ENCODE peak calls at places on chromosomes 3 and 15, in nine cellular contexts. One of them, this sample, is unnamed.

GRCh38 chr15:29887719-29888118 is 65.5 kb upstream of the TJP1 start:
- DNase-seq in fibroblast of pulmonary artery: peak; percentile 22
- DNase-seq in Calu3: no peak
- DNase-seq in AG09319: peak; percentile 1
- DNase-seq in sigmoid colon: no peak
- DNase-seq in WTC11: no peak
- DNase-seq in tibial nerve: no peak
- DNase-seq in HepG2: no peak
- DNase-seq in BJ: no peak
- DNase-seq in this sample: no peak

GRCh38 chr3:38575279-38575843 is 74.1 kb downstream of the SCN5A start:
- DNase-seq in fibroblast of pulmonary artery: no peak
- DNase-seq in AG09319: no peak
- DNase-seq in tibial nerve: no peak
- DNase-seq in WTC11: no peak
- DNase-seq in BJ: no peak
- DNase-seq in Calu3: no peak
- DNase-seq in sigmoid colon: no peak
- DNase-seq in HepG2: no peak
- DNase-seq in this sample: no peak

GRCh38 chr3:56769125-56769709 is 32.5 kb downstream of the ARHGEF3 start:
- DNase-seq in fibroblast of pulmonary artery: no peak
- DNase-seq in tibial nerve: no peak
- DNase-seq in HepG2: no peak
- DNase-seq in WTC11: no peak
- DNase-seq in BJ: no peak
- DNase-seq in Calu3: no peak
- DNase-seq in sigmoid colon: no peak
- DNase-seq in AG09319: no peak
- DNase-seq in this sample: no peak

GRCh38 chr3:194130211-194130610 is 5.7 kb upstream of the HES1 start:
- DNase-seq in Calu3: no peak
- DNase-seq in sigmoid colon: no peak
- DNase-seq in fibroblast of pulmonary artery: no peak
- DNase-seq in AG09319: no peak
- DNase-seq in WTC11: no peak
- DNase-seq in BJ: no peak
- DNase-seq in HepG2: no peak
- DNase-seq in tibial nerve: no peak
- DNase-seq in this sample: no peak

GRCh38 chr3:49803464-49804140 is 541 bp downstream of the INKA1 start:
- DNase-seq in Calu3: no peak
- DNase-seq in HepG2: no peak
- DNase-seq in AG09319: peak; percentile 46
- DNase-seq in sigmoid colon: peak; percentile 73
- DNase-seq in fibroblast of pulmonary artery: peak; percentile 49
- DNase-seq in BJ: no peak
- DNase-seq in tibial nerve: no peak
- DNase-seq in WTC11: peak; percentile 66
- DNase-seq in this sample: peak; percentile 45

GRCh38 chr3:107208100-107208499 is 169.1 kb upstream of the CCDC54 start:
- DNase-seq in sigmoid colon: peak; percentile 69
- DNase-seq in HepG2: no peak
- DNase-seq in AG09319: peak; percentile 84
- DNase-seq in BJ: peak; percentile 92
- DNase-seq in WTC11: no peak
- DNase-seq in Calu3: no peak
- DNase-seq in fibroblast of pulmonary artery: peak; percentile 99
- DNase-seq in tibial nerve: peak; percentile 73
- DNase-seq in this sample: no peak

GRCh38 chr3:2166552-2166951 is 67.9 kb downstream of the CNTN4 start:
- DNase-seq in fibroblast of pulmonary artery: no peak
- DNase-seq in HepG2: no peak
- DNase-seq in WTC11: no peak
- DNase-seq in BJ: no peak
- DNase-seq in tibial nerve: no peak
- DNase-seq in sigmoid colon: no peak
- DNase-seq in Calu3: no peak
- DNase-seq in AG09319: no peak
- DNase-seq in this sample: no peak

GRCh38 chr3:264394-265156 is 68.0 kb downstream of the CHL1 start:
- DNase-seq in HepG2: peak; percentile 99
- DNase-seq in tibial nerve: no peak
- DNase-seq in BJ: no peak
- DNase-seq in AG09319: peak; percentile 4
- DNase-seq in WTC11: no peak
- DNase-seq in sigmoid colon: no peak
- DNase-seq in fibroblast of pulmonary artery: peak; percentile 55
- DNase-seq in Calu3: peak; percentile 59
- DNase-seq in this sample: no peak

GRCh38 chr3:160163259-160163878 is 61.9 kb upstream of the C3orf80 start:
- DNase-seq in BJ: no peak
- DNase-seq in fibroblast of pulmonary artery: peak; percentile 68
- DNase-seq in tibial nerve: no peak
- DNase-seq in Calu3: peak; percentile 27
- DNase-seq in sigmoid colon: no peak
- DNase-seq in HepG2: peak; percentile 4
- DNase-seq in WTC11: no peak
- DNase-seq in AG09319: no peak
- DNase-seq in this sample: no peak

GRCh38 chr3:172102123-172102882 is 62.9 kb downstream of the FNDC3B start:
- DNase-seq in fibroblast of pulmonary artery: no peak
- DNase-seq in AG09319: no peak
- DNase-seq in BJ: no peak
- DNase-seq in HepG2: no peak
- DNase-seq in sigmoid colon: no peak
- DNase-seq in tibial nerve: no peak
- DNase-seq in WTC11: no peak
- DNase-seq in Calu3: peak; percentile 35
- DNase-seq in this sample: no peak

GRCh38 chr15:40307421-40308165 is at the start of gene PLCB2:
- DNase-seq in fibroblast of pulmonary artery: no peak
- DNase-seq in BJ: no peak
- DNase-seq in HepG2: peak; percentile 14
- DNase-seq in AG09319: no peak
- DNase-seq in tibial nerve: no peak
- DNase-seq in WTC11: peak; percentile 44
- DNase-seq in sigmoid colon: peak; percentile 69
- DNase-seq in Calu3: peak; percentile 50
- DNase-seq in this sample: peak; percentile 78

GRCh38 chr15:67474405-67475080 is 46.4 kb upstream of the C15orf61 start:
- DNase-seq in HepG2: no peak
- DNase-seq in sigmoid colon: no peak
- DNase-seq in AG09319: no peak
- DNase-seq in Calu3: no peak
- DNase-seq in WTC11: no peak
- DNase-seq in tibial nerve: no peak
- DNase-seq in fibroblast of pulmonary artery: no peak
- DNase-seq in BJ: no peak
- DNase-seq in this sample: no peak

GRCh38 chr15:39083213-39083612 is 497.7 kb upstream of the THBS1 start:
- DNase-seq in tibial nerve: no peak
- DNase-seq in AG09319: no peak
- DNase-seq in Calu3: no peak
- DNase-seq in HepG2: no peak
- DNase-seq in sigmoid colon: no peak
- DNase-seq in fibroblast of pulmonary artery: peak; percentile 93
- DNase-seq in BJ: no peak
- DNase-seq in WTC11: no peak
- DNase-seq in this sample: no peak

GRCh38 chr3:69411331-69411730 is 25.4 kb upstream of the FRMD4B start:
- DNase-seq in tibial nerve: no peak
- DNase-seq in BJ: peak; percentile 47
- DNase-seq in fibroblast of pulmonary artery: peak; percentile 51
- DNase-seq in AG09319: no peak
- DNase-seq in HepG2: no peak
- DNase-seq in sigmoid colon: no peak
- DNase-seq in Calu3: no peak
- DNase-seq in WTC11: no peak
- DNase-seq in this sample: no peak

GRCh38 chr3:127569160-127569559 is 21.4 kb downstream of the TPRA1 start:
- DNase-seq in sigmoid colon: no peak
- DNase-seq in tibial nerve: no peak
- DNase-seq in WTC11: no peak
- DNase-seq in Calu3: no peak
- DNase-seq in AG09319: no peak
- DNase-seq in fibroblast of pulmonary artery: no peak
- DNase-seq in BJ: no peak
- DNase-seq in HepG2: no peak
- DNase-seq in this sample: no peak

GRCh38 chr3:135453333-135453732 is 512.2 kb upstream of the PPP2R3A start:
- DNase-seq in HepG2: no peak
- DNase-seq in Calu3: no peak
- DNase-seq in fibroblast of pulmonary artery: no peak
- DNase-seq in WTC11: no peak
- DNase-seq in AG09319: no peak
- DNase-seq in sigmoid colon: no peak
- DNase-seq in tibial nerve: no peak
- DNase-seq in BJ: no peak
- DNase-seq in this sample: no peak

GRCh38 chr15:79970921-79971434 is at the start of gene BCL2A1:
- DNase-seq in tibial nerve: peak; percentile 28
- DNase-seq in sigmoid colon: no peak
- DNase-seq in BJ: peak; percentile 43
- DNase-seq in Calu3: no peak
- DNase-seq in WTC11: no peak
- DNase-seq in AG09319: peak; percentile 36
- DNase-seq in fibroblast of pulmonary artery: peak; percentile 86
- DNase-seq in HepG2: no peak
- DNase-seq in this sample: peak; percentile 52

GRCh38 chr3:100400424-100400781 is 486 bp downstream of the TOMM70 start:
- DNase-seq in Calu3: peak; percentile 25
- DNase-seq in AG09319: no peak
- DNase-seq in fibroblast of pulmonary artery: peak; percentile 16
- DNase-seq in sigmoid colon: no peak
- DNase-seq in BJ: no peak
- DNase-seq in HepG2: peak; percentile 16
- DNase-seq in tibial nerve: no peak
- DNase-seq in WTC11: peak; percentile 19
- DNase-seq in this sample: no peak

GRCh38 chr3:40310690-40311089 is 1.2 kb downstream of the EIF1B start:
- DNase-seq in sigmoid colon: no peak
- DNase-seq in BJ: no peak
- DNase-seq in WTC11: no peak
- DNase-seq in HepG2: no peak
- DNase-seq in Calu3: no peak
- DNase-seq in fibroblast of pulmonary artery: peak; percentile 52
- DNase-seq in tibial nerve: no peak
- DNase-seq in AG09319: no peak
- DNase-seq in this sample: no peak

GRCh38 chr3:159852821-159853505 is 135.7 kb upstream of the IL12A start:
- DNase-seq in BJ: no peak
- DNase-seq in sigmoid colon: peak; percentile 80
- DNase-seq in WTC11: peak; percentile 35
- DNase-seq in HepG2: no peak
- DNase-seq in AG09319: no peak
- DNase-seq in tibial nerve: peak; percentile 25
- DNase-seq in fibroblast of pulmonary artery: peak; percentile 60
- DNase-seq in Calu3: peak; percentile 35
- DNase-seq in this sample: no peak

GRCh38 chr3:197926418-197926817 is 23.6 kb upstream of the RPL35A start:
- DNase-seq in sigmoid colon: no peak
- DNase-seq in WTC11: peak; percentile 73
- DNase-seq in HepG2: no peak
- DNase-seq in fibroblast of pulmonary artery: no peak
- DNase-seq in AG09319: no peak
- DNase-seq in BJ: no peak
- DNase-seq in Calu3: no peak
- DNase-seq in tibial nerve: no peak
- DNase-seq in this sample: no peak

GRCh38 chr3:104677932-104678331 is 688.8 kb upstream of the ALCAM start:
- DNase-seq in BJ: no peak
- DNase-seq in AG09319: no peak
- DNase-seq in HepG2: no peak
- DNase-seq in Calu3: no peak
- DNase-seq in fibroblast of pulmonary artery: no peak
- DNase-seq in sigmoid colon: no peak
- DNase-seq in tibial nerve: no peak
- DNase-seq in WTC11: no peak
- DNase-seq in this sample: no peak

GRCh38 chr3:18126772-18127171 is 298.4 kb downstream of the SATB1 start:
- DNase-seq in fibroblast of pulmonary artery: no peak
- DNase-seq in sigmoid colon: no peak
- DNase-seq in tibial nerve: no peak
- DNase-seq in WTC11: no peak
- DNase-seq in AG09319: no peak
- DNase-seq in HepG2: no peak
- DNase-seq in Calu3: no peak
- DNase-seq in BJ: no peak
- DNase-seq in this sample: no peak

GRCh38 chr15:62338497-62338896 is 173.4 kb upstream of the C2CD4B start:
- DNase-seq in HepG2: no peak
- DNase-seq in WTC11: no peak
- DNase-seq in BJ: no peak
- DNase-seq in fibroblast of pulmonary artery: no peak
- DNase-seq in tibial nerve: no peak
- DNase-seq in Calu3: no peak
- DNase-seq in AG09319: no peak
- DNase-seq in sigmoid colon: no peak
- DNase-seq in this sample: no peak
- TF ChIP-seq CTCF in HepG2: no peak
- TF ChIP-seq CTCF in WTC11: no peak
- TF ChIP-seq CTCF in BJ: no peak
- TF ChIP-seq CTCF in fibroblast of pulmonary artery: no peak
- TF ChIP-seq CTCF in tibial nerve: no peak
- TF ChIP-seq CTCF in Calu3: no peak
- TF ChIP-seq CTCF in AG09319: no peak
- TF ChIP-seq CTCF in sigmoid colon: no peak
- TF ChIP-seq CTCF in this sample: no peak

GRCh38 chr3:12948891-12949711 is 107.7 kb upstream of the RPL32 start:
- DNase-seq in sigmoid colon: no peak
- DNase-seq in fibroblast of pulmonary artery: peak; percentile 33
- DNase-seq in HepG2: no peak
- DNase-seq in AG09319: no peak
- DNase-seq in BJ: no peak
- DNase-seq in tibial nerve: no peak
- DNase-seq in Calu3: no peak
- DNase-seq in WTC11: no peak
- DNase-seq in this sample: peak; percentile 57
- TF ChIP-seq CTCF in sigmoid colon: no peak
- TF ChIP-seq CTCF in fibroblast of pulmonary artery: peak; percentile 5
- TF ChIP-seq CTCF in HepG2: no peak
- TF ChIP-seq CTCF in AG09319: no peak
- TF ChIP-seq CTCF in BJ: peak; percentile 36
- TF ChIP-seq CTCF in tibial nerve: no peak
- TF ChIP-seq CTCF in Calu3: no peak
- TF ChIP-seq CTCF in WTC11: no peak
- TF ChIP-seq CTCF in this sample: no peak

GRCh38 chr3:65170357-65171090 is 482.7 kb upstream of the ADAMTS9 start:
- DNase-seq in sigmoid colon: peak; percentile 98
- DNase-seq in fibroblast of pulmonary artery: peak; percentile 96
- DNase-seq in BJ: peak; percentile 26
- DNase-seq in Calu3: peak; percentile 50
- DNase-seq in tibial nerve: peak; percentile 79
- DNase-seq in WTC11: no peak
- DNase-seq in HepG2: no peak
- DNase-seq in AG09319: no peak
- DNase-seq in this sample: no peak
- TF ChIP-seq CTCF in sigmoid colon: no peak
- TF ChIP-seq CTCF in fibroblast of pulmonary artery: peak; percentile 50
- TF ChIP-seq CTCF in BJ: peak; percentile 42
- TF ChIP-seq CTCF in Calu3: no peak
- TF ChIP-seq CTCF in tibial nerve: peak; percentile 61
- TF ChIP-seq CTCF in WTC11: no peak
- TF ChIP-seq CTCF in HepG2: no peak
- TF ChIP-seq CTCF in AG09319: peak; percentile 38
- TF ChIP-seq CTCF in this sample: no peak

GRCh38 chr3:77159182-77159581 is 119.3 kb downstream of the ROBO2 start:
- DNase-seq in fibroblast of pulmonary artery: no peak
- DNase-seq in Calu3: no peak
- DNase-seq in AG09319: no peak
- DNase-seq in WTC11: no peak
- DNase-seq in tibial nerve: no peak
- DNase-seq in BJ: no peak
- DNase-seq in HepG2: peak; percentile 1
- DNase-seq in sigmoid colon: no peak
- DNase-seq in this sample: no peak
- TF ChIP-seq CTCF in fibroblast of pulmonary artery: no peak
- TF ChIP-seq CTCF in Calu3: no peak
- TF ChIP-seq CTCF in AG09319: no peak
- TF ChIP-seq CTCF in WTC11: no peak
- TF ChIP-seq CTCF in tibial nerve: no peak
- TF ChIP-seq CTCF in BJ: no peak
- TF ChIP-seq CTCF in HepG2: no peak
- TF ChIP-seq CTCF in sigmoid colon: no peak
- TF ChIP-seq CTCF in this sample: no peak

This sample was measured in GM20000.